ENCODE peak calls at places on chromosomes 2 and 18, in six cellular contexts. Q is upper lobe of left lung, H is stomach, G is GM12878, S is K562, T is suprapubic skin. N is an unnamed sample.

GRCh38 chr2:206084870-206085741 is 868 bp downstream of the INO80D start:
- DNase-seq in H (peak), G (no peak), T (peak), S (peak), Q (peak), N (peak)

GRCh38 chr2:108813732-108814131 is 27.2 kb downstream of the CCDC138 start:
- DNase-seq in G (no peak), T (no peak), Q (no peak), S (no peak), H (no peak), N (no peak)

GRCh38 chr18:73829146-73829545 is 318.5 kb downstream of the FBXO15 start:
- DNase-seq in T (no peak), S (no peak), Q (no peak), H (no peak), G (no peak), N (no peak)

GRCh38 chr2:101310591-101311389 is 2.3 kb upstream of the RNF149 start:
- DNase-seq in H (no peak), Q (no peak), S (no peak), G (no peak), T (no peak), N (no peak)

GRCh38 chr2:171712051-171712450 is 24.8 kb downstream of the DYNC1I2 start:
- DNase-seq in T (no peak), G (no peak), Q (no peak), H (no peak), S (no peak), N (no peak)

GRCh38 chr2:20225294-20226151 is 593 bp upstream of the SDC1 start:
- DNase-seq in G (no peak), T (peak), S (peak), Q (peak), H (peak), N (peak)

GRCh38 chr18:35267161-35267651 is 22.8 kb downstream of the ZSCAN30 start:
- DNase-seq in S (no peak), T (peak), H (peak), G (no peak), Q (peak), N (peak)

GRCh38 chr2:132757002-132757598 is 87.1 kb upstream of the LYPD1 start:
- DNase-seq in T (no peak), H (no peak), S (no peak), Q (no peak), G (no peak), N (no peak)

GRCh38 chr18:3710712-3711269 is 260.8 kb downstream of the TGIF1 start:
- DNase-seq in T (no peak), Q (peak), G (no peak), H (peak), S (peak), N (no peak)

DNA sequence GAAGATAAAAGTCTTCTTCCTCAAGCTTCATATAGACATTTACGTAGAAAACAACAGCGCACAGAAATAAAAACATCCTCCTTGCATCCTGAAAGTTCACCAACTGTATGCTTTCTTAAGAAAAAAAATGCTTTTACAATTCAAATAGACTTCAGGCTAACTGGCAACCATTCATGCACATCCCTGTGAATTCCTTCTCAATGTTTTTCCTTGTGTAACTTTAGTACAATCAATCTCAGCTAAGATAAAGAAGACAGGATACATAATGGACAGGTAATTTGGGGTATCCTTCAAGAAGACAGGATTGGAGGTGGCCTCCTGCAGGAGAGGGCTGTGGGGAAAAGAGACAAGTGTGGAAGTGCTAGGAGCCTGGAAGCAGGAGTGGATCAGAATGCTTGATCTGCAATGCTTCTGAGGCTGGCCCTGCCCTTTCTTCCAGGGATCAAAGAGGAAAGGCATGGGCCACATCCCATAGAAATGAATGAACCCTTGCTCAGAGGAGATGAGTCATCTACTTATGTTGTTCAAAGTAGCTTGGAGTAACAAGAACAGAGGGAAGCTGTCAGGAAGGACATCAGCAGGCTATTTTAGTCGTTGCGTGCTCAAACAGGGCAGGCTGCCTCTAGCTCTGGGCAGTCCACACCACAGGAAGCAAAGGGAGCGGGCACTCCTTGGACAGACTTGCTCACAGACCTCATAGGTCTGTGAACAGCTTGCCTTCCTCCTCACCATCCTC is 126.6 kb downstream of the TMEM131 start:
- DNase-seq in Q (peak), T (no peak), S (no peak), H (no peak), G (no peak), N (no peak)
- TF ChIP-seq POLR2AphosphoS5 in Q (no peak), T (no peak), S (no peak), H (no peak), G (no peak), N (no peak)

GRCh38 chr2:111702809-111703196 is 181.2 kb downstream of the ANAPC1 start:
- DNase-seq in H (no peak), G (no peak), T (peak), Q (no peak), S (no peak), N (no peak)

GRCh38 chr2:111701266-111701665 is 182.7 kb downstream of the ANAPC1 start:
- DNase-seq in S (no peak), H (no peak), T (peak), Q (no peak), G (no peak), N (peak)

GRCh38 chr2:111703759-111704158 is 180.2 kb downstream of the ANAPC1 start:
- DNase-seq in H (no peak), Q (no peak), S (no peak), G (no peak), T (peak), N (no peak)

GRCh38 chr2:111702119-111702808 is 181.7 kb downstream of the ANAPC1 start:
- DNase-seq in Q (peak), H (peak), G (no peak), T (peak), S (peak), N (no peak)

DNA sequence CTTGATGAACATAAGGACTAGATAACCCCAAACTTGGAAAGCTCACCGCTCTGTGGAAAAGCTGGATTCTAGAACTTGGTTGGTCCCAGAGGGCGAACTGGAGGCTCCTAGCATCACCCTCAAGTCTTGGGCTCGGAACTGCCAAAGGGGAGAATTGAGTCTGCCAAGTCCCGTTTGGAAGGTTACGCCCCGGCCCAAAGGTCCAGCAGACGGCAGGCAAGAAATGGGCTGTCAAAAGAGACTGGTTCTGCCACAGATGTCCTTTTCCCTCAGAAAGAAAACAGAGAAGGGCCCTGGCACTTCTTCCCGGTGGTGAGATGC is 182.2 kb downstream of the ANAPC1 start:
- DNase-seq in G (no peak), H (no peak), Q (no peak), S (no peak), T (peak), N (no peak)
- TF ChIP-seq EP300 in G (no peak), H (no peak), Q (no peak), S (no peak), T (no peak), N (no peak)

GRCh38 chr2:127673304-127674069 is 1.8 kb downstream of the LIMS2 start:
- DNase-seq in S (no peak), H (peak), T (no peak), Q (peak), G (no peak), N (peak)
- H3K4me3 ChIP-seq in S (no peak), H (peak), T (peak), Q (peak), G (no peak), N (peak)

GRCh38 chr2:61950571-61951315 is 45.3 kb downstream of the COMMD1 start:
- DNase-seq in G (no peak), Q (no peak), S (no peak), T (no peak), H (no peak), N (no peak)

GRCh38 chr2:61951876-61952275 is 46.4 kb downstream of the COMMD1 start:
- DNase-seq in Q (no peak), S (no peak), H (no peak), G (no peak), T (no peak), N (no peak)

GRCh38 chr2:61948661-61949457 is 43.4 kb downstream of the COMMD1 start:
- DNase-seq in S (no peak), Q (no peak), T (no peak), H (no peak), G (no peak), N (peak)

GRCh38 chr2:61949458-61950107 is 44.1 kb downstream of the COMMD1 start:
- DNase-seq in T (no peak), Q (no peak), H (no peak), G (no peak), S (no peak), N (peak)

DNA sequence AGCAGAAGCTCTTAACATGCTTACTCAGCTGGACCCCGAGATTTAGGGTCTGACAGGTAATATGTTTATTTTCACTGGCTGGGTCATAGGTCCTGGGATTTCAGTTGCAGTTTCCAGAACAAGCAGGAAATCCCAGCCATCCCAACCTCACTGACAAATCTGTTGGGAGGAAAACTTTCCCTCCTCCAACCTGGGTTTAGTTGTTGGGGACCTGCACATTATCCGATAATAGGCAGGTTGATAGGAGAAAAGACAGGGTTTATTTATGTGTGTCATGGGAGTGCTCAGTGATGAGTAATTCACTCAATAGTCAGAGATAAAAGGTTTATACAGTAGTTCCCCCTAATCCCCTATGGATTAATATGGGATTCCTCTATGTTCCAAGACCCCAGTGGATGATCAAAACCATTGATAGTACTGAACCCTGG is 44.7 kb downstream of the COMMD1 start:
- DNase-seq in G (no peak), S (no peak), H (no peak), T (no peak), Q (no peak), N (no peak)
- TF ChIP-seq POLR2AphosphoS5 in G (no peak), S (no peak), H (no peak), T (no peak), Q (no peak), N (no peak)

GRCh38 chr2:169694113-169694893 is at the start of the genes CFAP210 and PHOSPHO2:
- DNase-seq in S (peak), H (peak), Q (peak), T (peak), G (peak), N (peak)
- TF ChIP-seq EP300 in S (no peak), H (peak), Q (no peak), T (no peak), G (peak), N (no peak)